ENCODE peak calls at places on chromosomes 7 and 10, in ten cellular contexts. One of them, this sample, is unnamed.

GRCh38 chr7:27078616-27079233 is 17.1 kb downstream of the HOXA1 start:
- DNase-seq in heart left ventricle: no peak
- DNase-seq in brain microvascular endothelial cell: no peak
- DNase-seq in psoas muscle: no peak
- DNase-seq in pancreas: no peak
- DNase-seq in fibroblast of pulmonary artery: no peak
- DNase-seq in GM12865: no peak
- DNase-seq in fibroblast of lung: no peak
- DNase-seq in lower lobe of right lung: no peak
- DNase-seq in IMR-90: peak; percentile 19
- DNase-seq in this sample: no peak

GRCh38 chr10:21488246-21488953 is 37.1 kb downstream of the SKIDA1 start:
- DNase-seq in heart left ventricle: no peak
- DNase-seq in brain microvascular endothelial cell: no peak
- DNase-seq in psoas muscle: no peak
- DNase-seq in pancreas: no peak
- DNase-seq in fibroblast of pulmonary artery: peak; percentile 37
- DNase-seq in GM12865: no peak
- DNase-seq in fibroblast of lung: peak; percentile 22
- DNase-seq in lower lobe of right lung: no peak
- DNase-seq in IMR-90: no peak
- DNase-seq in this sample: no peak

GRCh38 chr7:87993269-87993668 is 59.2 kb downstream of the ADAM22 start:
- DNase-seq in heart left ventricle: no peak
- DNase-seq in brain microvascular endothelial cell: no peak
- DNase-seq in psoas muscle: no peak
- DNase-seq in pancreas: no peak
- DNase-seq in fibroblast of pulmonary artery: no peak
- DNase-seq in GM12865: no peak
- DNase-seq in fibroblast of lung: no peak
- DNase-seq in lower lobe of right lung: no peak
- DNase-seq in IMR-90: no peak
- DNase-seq in this sample: no peak

GRCh38 chr10:106387063-106387462 is 777.4 kb downstream of the SORCS1 start:
- DNase-seq in heart left ventricle: no peak
- DNase-seq in brain microvascular endothelial cell: no peak
- DNase-seq in psoas muscle: no peak
- DNase-seq in pancreas: no peak
- DNase-seq in fibroblast of pulmonary artery: peak; percentile 53
- DNase-seq in GM12865: no peak
- DNase-seq in fibroblast of lung: peak; percentile 27
- DNase-seq in lower lobe of right lung: no peak
- DNase-seq in IMR-90: peak; percentile 35
- DNase-seq in this sample: peak; percentile 78

GRCh38 chr10:13559124-13559700 is 27.6 kb upstream of the PRPF18 start:
- DNase-seq in heart left ventricle: no peak
- DNase-seq in brain microvascular endothelial cell: no peak
- DNase-seq in psoas muscle: no peak
- DNase-seq in pancreas: no peak
- DNase-seq in fibroblast of pulmonary artery: no peak
- DNase-seq in GM12865: no peak
- DNase-seq in fibroblast of lung: no peak
- DNase-seq in lower lobe of right lung: no peak
- DNase-seq in IMR-90: peak; percentile 8
- DNase-seq in this sample: no peak

GRCh38 chr10:125823663-125824251 is 411 bp downstream of the BCCIP start:
- DNase-seq in heart left ventricle: no peak
- DNase-seq in brain microvascular endothelial cell: no peak
- DNase-seq in psoas muscle: no peak
- DNase-seq in pancreas: no peak
- DNase-seq in fibroblast of pulmonary artery: no peak
- DNase-seq in GM12865: peak; percentile 13
- DNase-seq in fibroblast of lung: no peak
- DNase-seq in lower lobe of right lung: no peak
- DNase-seq in IMR-90: peak; percentile 1
- DNase-seq in this sample: no peak

GRCh38 chr10:33542747-33543505 is 208.5 kb upstream of the NRP1 start:
- DNase-seq in heart left ventricle: no peak
- DNase-seq in brain microvascular endothelial cell: peak; percentile 38
- DNase-seq in psoas muscle: no peak
- DNase-seq in pancreas: no peak
- DNase-seq in fibroblast of pulmonary artery: peak; percentile 33
- DNase-seq in GM12865: no peak
- DNase-seq in fibroblast of lung: peak; percentile 31
- DNase-seq in lower lobe of right lung: no peak
- DNase-seq in IMR-90: peak; percentile 36
- DNase-seq in this sample: peak; percentile 43

GRCh38 chr10:77606751-77607150 is 30.9 kb downstream of the KCNMA1 start:
- DNase-seq in heart left ventricle: no peak
- DNase-seq in brain microvascular endothelial cell: no peak
- DNase-seq in psoas muscle: no peak
- DNase-seq in pancreas: no peak
- DNase-seq in fibroblast of pulmonary artery: no peak
- DNase-seq in GM12865: no peak
- DNase-seq in fibroblast of lung: no peak
- DNase-seq in lower lobe of right lung: no peak
- DNase-seq in IMR-90: no peak
- DNase-seq in this sample: no peak

GRCh38 chr10:132961-133898 is 2.0 kb upstream of the ZMYND11 start:
- DNase-seq in heart left ventricle: no peak
- DNase-seq in brain microvascular endothelial cell: peak; percentile 43
- DNase-seq in psoas muscle: no peak
- DNase-seq in pancreas: no peak
- DNase-seq in fibroblast of pulmonary artery: peak; percentile 73
- DNase-seq in GM12865: no peak
- DNase-seq in fibroblast of lung: peak; percentile 90
- DNase-seq in lower lobe of right lung: no peak
- DNase-seq in IMR-90: peak; percentile 74
- DNase-seq in this sample: peak; percentile 64

GRCh38 chr10:103986360-103986759 is 19.4 kb downstream of the SLK start:
- DNase-seq in heart left ventricle: no peak
- DNase-seq in brain microvascular endothelial cell: no peak
- DNase-seq in psoas muscle: no peak
- DNase-seq in pancreas: no peak
- DNase-seq in fibroblast of pulmonary artery: no peak
- DNase-seq in GM12865: peak; percentile 27
- DNase-seq in fibroblast of lung: no peak
- DNase-seq in lower lobe of right lung: no peak
- DNase-seq in IMR-90: no peak
- DNase-seq in this sample: no peak

GRCh38 chr10:69353981-69354635 is 62.6 kb downstream of the TACR2 start:
- DNase-seq in heart left ventricle: no peak
- DNase-seq in brain microvascular endothelial cell: no peak
- DNase-seq in psoas muscle: no peak
- DNase-seq in pancreas: no peak
- DNase-seq in fibroblast of pulmonary artery: no peak
- DNase-seq in GM12865: no peak
- DNase-seq in fibroblast of lung: no peak
- DNase-seq in lower lobe of right lung: no peak
- DNase-seq in IMR-90: no peak
- DNase-seq in this sample: no peak

GRCh38 chr10:89357096-89357495 is 20.8 kb upstream of the IFIT1B start:
- DNase-seq in heart left ventricle: no peak
- DNase-seq in brain microvascular endothelial cell: no peak
- DNase-seq in psoas muscle: no peak
- DNase-seq in pancreas: no peak
- DNase-seq in fibroblast of pulmonary artery: no peak
- DNase-seq in GM12865: no peak
- DNase-seq in fibroblast of lung: no peak
- DNase-seq in lower lobe of right lung: no peak
- DNase-seq in IMR-90: no peak
- DNase-seq in this sample: no peak

GRCh38 chr10:89351402-89352038 is 23.7 kb downstream of the IFIT3 start:
- DNase-seq in heart left ventricle: no peak
- DNase-seq in brain microvascular endothelial cell: no peak
- DNase-seq in psoas muscle: no peak
- DNase-seq in pancreas: no peak
- DNase-seq in fibroblast of pulmonary artery: peak; percentile 44
- DNase-seq in GM12865: peak; percentile 90
- DNase-seq in fibroblast of lung: peak; percentile 50
- DNase-seq in lower lobe of right lung: no peak
- DNase-seq in IMR-90: peak; percentile 44
- DNase-seq in this sample: peak; percentile 59

GRCh38 chr10:89352039-89352597 is 24.3 kb downstream of the IFIT3 start:
- DNase-seq in heart left ventricle: peak; percentile 51
- DNase-seq in brain microvascular endothelial cell: peak; percentile 93
- DNase-seq in psoas muscle: no peak
- DNase-seq in pancreas: peak; percentile 74
- DNase-seq in fibroblast of pulmonary artery: peak; percentile 95
- DNase-seq in GM12865: peak; percentile 88
- DNase-seq in fibroblast of lung: peak; percentile 98
- DNase-seq in lower lobe of right lung: no peak
- DNase-seq in IMR-90: peak; percentile 98
- DNase-seq in this sample: peak; percentile 99

GRCh38 chr10:89355373-89355772 is 22.5 kb upstream of the IFIT1B start:
- DNase-seq in heart left ventricle: no peak
- DNase-seq in brain microvascular endothelial cell: no peak
- DNase-seq in psoas muscle: no peak
- DNase-seq in pancreas: no peak
- DNase-seq in fibroblast of pulmonary artery: no peak
- DNase-seq in GM12865: peak; percentile 43
- DNase-seq in fibroblast of lung: peak; percentile 72
- DNase-seq in lower lobe of right lung: no peak
- DNase-seq in IMR-90: peak; percentile 85
- DNase-seq in this sample: peak; percentile 95

GRCh38 chr10:89352802-89353201 is 25.0 kb downstream of the IFIT3 start:
- DNase-seq in heart left ventricle: no peak
- DNase-seq in brain microvascular endothelial cell: no peak
- DNase-seq in psoas muscle: no peak
- DNase-seq in pancreas: no peak
- DNase-seq in fibroblast of pulmonary artery: no peak
- DNase-seq in GM12865: no peak
- DNase-seq in fibroblast of lung: peak; percentile 27
- DNase-seq in lower lobe of right lung: no peak
- DNase-seq in IMR-90: no peak
- DNase-seq in this sample: no peak
- TF ChIP-seq CTCF in heart left ventricle: no peak
- TF ChIP-seq CTCF in brain microvascular endothelial cell: no peak
- TF ChIP-seq CTCF in psoas muscle: no peak
- TF ChIP-seq CTCF in pancreas: no peak
- TF ChIP-seq CTCF in fibroblast of pulmonary artery: no peak
- TF ChIP-seq CTCF in GM12865: no peak
- TF ChIP-seq CTCF in fibroblast of lung: no peak
- TF ChIP-seq CTCF in lower lobe of right lung: no peak
- TF ChIP-seq CTCF in IMR-90: no peak
- TF ChIP-seq CTCF in this sample: no peak

GRCh38 chr10:94357193-94357592 is 5.5 kb downstream of the NOC3L start:
- DNase-seq in heart left ventricle: no peak
- DNase-seq in brain microvascular endothelial cell: no peak
- DNase-seq in psoas muscle: no peak
- DNase-seq in pancreas: no peak
- DNase-seq in fibroblast of pulmonary artery: no peak
- DNase-seq in GM12865: no peak
- DNase-seq in fibroblast of lung: no peak
- DNase-seq in lower lobe of right lung: no peak
- DNase-seq in IMR-90: no peak
- DNase-seq in this sample: no peak

GRCh38 chr10:94355841-94356240 is 6.9 kb downstream of the NOC3L start:
- DNase-seq in heart left ventricle: no peak
- DNase-seq in brain microvascular endothelial cell: no peak
- DNase-seq in psoas muscle: no peak
- DNase-seq in pancreas: no peak
- DNase-seq in fibroblast of pulmonary artery: no peak
- DNase-seq in GM12865: no peak
- DNase-seq in fibroblast of lung: no peak
- DNase-seq in lower lobe of right lung: no peak
- DNase-seq in IMR-90: no peak
- DNase-seq in this sample: no peak

GRCh38 chr10:94362360-94363250 is at the start of gene NOC3L:
- DNase-seq in heart left ventricle: peak; percentile 94
- DNase-seq in brain microvascular endothelial cell: peak; percentile 94
- DNase-seq in psoas muscle: peak; percentile 96
- DNase-seq in pancreas: peak; percentile 96
- DNase-seq in fibroblast of pulmonary artery: peak; percentile 95
- DNase-seq in GM12865: peak; percentile 97
- DNase-seq in fibroblast of lung: peak; percentile 94
- DNase-seq in lower lobe of right lung: peak; percentile 97
- DNase-seq in IMR-90: peak; percentile 96
- DNase-seq in this sample: peak; percentile 94

GRCh38 chr10:94361161-94361794 is 1.5 kb downstream of the NOC3L start:
- DNase-seq in heart left ventricle: peak; percentile 23
- DNase-seq in brain microvascular endothelial cell: no peak
- DNase-seq in psoas muscle: no peak
- DNase-seq in pancreas: peak; percentile 25
- DNase-seq in fibroblast of pulmonary artery: peak; percentile 36
- DNase-seq in GM12865: peak; percentile 52
- DNase-seq in fibroblast of lung: peak; percentile 4
- DNase-seq in lower lobe of right lung: no peak
- DNase-seq in IMR-90: no peak
- DNase-seq in this sample: peak; percentile 30

GRCh38 chr10:94358480-94358879 is 4.3 kb downstream of the NOC3L start:
- DNase-seq in heart left ventricle: no peak
- DNase-seq in brain microvascular endothelial cell: peak; percentile 89
- DNase-seq in psoas muscle: no peak
- DNase-seq in pancreas: no peak
- DNase-seq in fibroblast of pulmonary artery: peak; percentile 85
- DNase-seq in GM12865: no peak
- DNase-seq in fibroblast of lung: peak; percentile 96
- DNase-seq in lower lobe of right lung: no peak
- DNase-seq in IMR-90: peak; percentile 96
- DNase-seq in this sample: peak; percentile 92
- H3K4me3 ChIP-seq in heart left ventricle: no peak overlapping the region
- H3K4me3 ChIP-seq in brain microvascular endothelial cell: peak overlapping the region; percentile 26
- H3K4me3 ChIP-seq in psoas muscle: no peak overlapping the region
- H3K4me3 ChIP-seq in pancreas: no peak overlapping the region
- H3K4me3 ChIP-seq in fibroblast of pulmonary artery: peak overlapping the region; percentile 43
- H3K4me3 ChIP-seq in GM12865: no peak overlapping the region
- H3K4me3 ChIP-seq in fibroblast of lung: no peak overlapping the region
- H3K4me3 ChIP-seq in lower lobe of right lung: no peak overlapping the region
- H3K4me3 ChIP-seq in IMR-90: peak overlapping the region; percentile 40
- H3K4me3 ChIP-seq in this sample: peak overlapping the region; percentile 8

DNA sequence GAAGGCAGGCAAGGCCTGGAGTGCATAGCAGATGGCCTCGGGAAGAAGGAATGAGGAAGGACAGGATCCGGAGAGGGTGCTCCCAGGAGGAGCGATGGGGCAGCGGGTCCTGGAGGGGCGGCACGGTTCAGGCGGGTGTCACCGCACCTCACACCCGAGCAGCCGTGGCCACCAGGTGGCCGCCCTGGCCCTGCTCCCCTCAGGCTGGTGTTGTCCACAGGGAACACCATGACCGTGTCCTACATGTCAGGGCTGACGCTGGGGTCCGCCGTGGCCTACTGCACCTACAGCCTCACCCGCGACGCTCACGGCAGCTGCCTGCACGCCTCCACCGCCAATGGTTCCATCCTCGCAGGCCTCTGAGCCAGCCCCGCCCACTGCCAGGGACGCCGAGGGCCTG is 19.8 kb downstream of the SLC29A4 start:
- DNase-seq in heart left ventricle: no peak
- DNase-seq in brain microvascular endothelial cell: no peak
- DNase-seq in psoas muscle: no peak
- DNase-seq in pancreas: no peak
- DNase-seq in fibroblast of pulmonary artery: no peak
- DNase-seq in GM12865: no peak
- DNase-seq in fibroblast of lung: no peak
- DNase-seq in lower lobe of right lung: no peak
- DNase-seq in IMR-90: no peak
- DNase-seq in this sample: no peak
- TF ChIP-seq CTCF in heart left ventricle: no peak
- TF ChIP-seq CTCF in brain microvascular endothelial cell: no peak
- TF ChIP-seq CTCF in psoas muscle: no peak
- TF ChIP-seq CTCF in pancreas: no peak
- TF ChIP-seq CTCF in fibroblast of pulmonary artery: no peak
- TF ChIP-seq CTCF in GM12865: no peak
- TF ChIP-seq CTCF in fibroblast of lung: no peak
- TF ChIP-seq CTCF in lower lobe of right lung: no peak
- TF ChIP-seq CTCF in IMR-90: no peak
- TF ChIP-seq CTCF in this sample: no peak

GRCh38 chr10:98167191-98167590 is 32.7 kb downstream of the R3HCC1L start:
- DNase-seq in heart left ventricle: no peak
- DNase-seq in brain microvascular endothelial cell: no peak
- DNase-seq in psoas muscle: no peak
- DNase-seq in pancreas: no peak
- DNase-seq in fibroblast of pulmonary artery: no peak
- DNase-seq in GM12865: peak; percentile 25
- DNase-seq in fibroblast of lung: no peak
- DNase-seq in lower lobe of right lung: no peak
- DNase-seq in IMR-90: no peak
- DNase-seq in this sample: no peak
- H3K4me3 ChIP-seq in heart left ventricle: no peak overlapping the region
- H3K4me3 ChIP-seq in brain microvascular endothelial cell: no peak overlapping the region
- H3K4me3 ChIP-seq in psoas muscle: no peak overlapping the region
- H3K4me3 ChIP-seq in pancreas: no peak overlapping the region
- H3K4me3 ChIP-seq in fibroblast of pulmonary artery: no peak overlapping the region
- H3K4me3 ChIP-seq in GM12865: no peak overlapping the region
- H3K4me3 ChIP-seq in fibroblast of lung: no peak overlapping the region
- H3K4me3 ChIP-seq in lower lobe of right lung: no peak overlapping the region
- H3K4me3 ChIP-seq in IMR-90: no peak overlapping the region
- H3K4me3 ChIP-seq in this sample: no peak overlapping the region